ENCODE peak calls at places on chromosomes 16 and 17, in eight cellular contexts. H, I, T, R, M, D, F and Y are unnamed samples.

GRCh38 chr16:30010817-30011504 is at the start of gene DOC2A:
- DNase-seq in H (no peak), T (no peak), M (no peak), R (peak; percentile 64), D (no peak), F (no peak), I (no peak), Y (no peak)

GRCh38 chr17:45672301-45672700 is 111.8 kb upstream of the CRHR1 start:
- DNase-seq in T (no peak), R (no peak), D (no peak), M (no peak), H (no peak), F (no peak), I (no peak), Y (no peak)

GRCh38 chr17:16927641-16928321 is 44.1 kb downstream of the TNFRSF13B start:
- DNase-seq in M (no peak), F (no peak), H (peak; percentile 12), R (peak; percentile 39), D (no peak), I (no peak), T (no peak), Y (peak; percentile 33)

GRCh38 chr17:29855686-29856085 is 74.3 kb downstream of the SSH2 start:
- DNase-seq in H (no peak), D (no peak), I (no peak), F (no peak), R (no peak), T (peak; percentile 50), M (no peak), Y (no peak)

GRCh38 chr17:44361292-44362055 is 2.2 kb downstream of the FAM171A2 start:
- DNase-seq in D (no peak), M (no peak), I (no peak), R (no peak), H (no peak), T (no peak), F (no peak), Y (no peak)

GRCh38 chr17:8673621-8674020 is 43.1 kb upstream of the MYH10 start:
- DNase-seq in T (peak; percentile 86), M (peak; percentile 71), I (no peak), R (no peak), F (no peak), D (no peak), H (peak; percentile 41), Y (no peak)

GRCh38 chr16:635573-636205 is 416 bp downstream of the METTL26 start:
- DNase-seq in F (no peak), T (no peak), D (no peak), M (no peak), I (no peak), H (no peak), R (no peak), Y (no peak)

GRCh38 chr17:77096570-77097214 is 44.1 kb upstream of the SEC14L1 start:
- DNase-seq in T (peak; percentile 78), D (no peak), H (peak; percentile 55), R (no peak), F (no peak), I (peak; percentile 70), M (peak; percentile 49), Y (peak; percentile 40)

GRCh38 chr17:41377546-41377945 is 4.6 kb downstream of the KRT34 start:
- DNase-seq in T (peak; percentile 19), M (no peak), F (no peak), R (no peak), I (no peak), D (no peak), H (no peak), Y (no peak)

GRCh38 chr16:46730801-46731690 is 17.1 kb downstream of the MYLK3 start:
- DNase-seq in D (no peak), H (no peak), I (no peak), T (no peak), M (no peak), F (no peak), R (no peak), Y (no peak)

GRCh38 chr17:77723071-77723908 is 235.2 kb upstream of the TNRC6C start:
- DNase-seq in I (peak; percentile 53), R (no peak), T (no peak), H (no peak), F (no peak), D (no peak), M (no peak), Y (no peak)

GRCh38 chr17:47811709-47812108 is 9.9 kb downstream of the OSBPL7 start:
- DNase-seq in R (no peak), H (no peak), I (no peak), F (no peak), D (no peak), T (no peak), M (no peak), Y (no peak)

GRCh38 chr17:5241861-5242671 is 7.4 kb upstream of the SCIMP start:
- DNase-seq in F (no peak), D (no peak), T (no peak), R (no peak), H (no peak), I (no peak), M (peak; percentile 40), Y (peak; percentile 66)

GRCh38 chr17:56499799-56500388 is 93.6 kb upstream of the NOG start:
- DNase-seq in H (no peak), I (no peak), F (no peak), M (no peak), D (no peak), R (no peak), T (peak; percentile 12), Y (no peak)

GRCh38 chr16:54355251-54355650 is 68.7 kb upstream of the IRX3 start:
- DNase-seq in R (no peak), M (no peak), H (no peak), D (no peak), T (peak; percentile 93), I (no peak), F (no peak), Y (no peak)

GRCh38 chr16:87127766-87128147 is 189.4 kb downstream of the C16orf95 start:
- DNase-seq in F (no peak), T (no peak), H (no peak), M (no peak), I (no peak), D (no peak), R (no peak), Y (no peak)

GRCh38 chr16:16158741-16159374 is 64.4 kb downstream of the ABCC6 start:
- DNase-seq in R (no peak), T (peak; percentile 15), I (no peak), F (no peak), D (no peak), M (no peak), H (no peak), Y (no peak)

GRCh38 chr17:8120520-8121443 is 2.5 kb upstream of the ALOXE3 start:
- DNase-seq in T (no peak), H (no peak), D (no peak), M (no peak), I (no peak), F (peak; percentile 72), R (peak; percentile 84), Y (no peak)

GRCh38 chr16:89122322-89122831 is 28.7 kb downstream of the ACSF3 start:
- DNase-seq in D (peak; percentile 5), R (peak; percentile 45), F (peak; percentile 68), H (no peak), M (peak; percentile 14), T (no peak), I (no peak), Y (peak; percentile 83)

GRCh38 chr17:74389937-74390679 is 22.8 kb downstream of the GPR142 start:
- DNase-seq in H (no peak), I (no peak), T (no peak), R (no peak), D (no peak), M (no peak), F (no peak), Y (no peak)
- H3K4me1 ChIP-seq in H (peaks cover 7% of the 10 kb centered on the region), I (no peaks in the 10 kb centered on the region), T (no peaks in the 10 kb centered on the region), R (no peaks in the 10 kb centered on the region), D (peaks cover 54% of the 10 kb centered on the region), M (no peaks in the 10 kb centered on the region), F (no peaks in the 10 kb centered on the region), Y (no peaks in the 10 kb centered on the region)

GRCh38 chr17:7025240-7025639 is 2.4 kb downstream of the BCL6B start:
- DNase-seq in F (no peak), R (no peak), T (no peak), M (no peak), H (no peak), I (no peak), D (no peak), Y (no peak)
- H3K4me1 ChIP-seq in F (peaks cover 6% of the 10 kb centered on the region), R (peaks cover 10% of the 10 kb centered on the region), T (peaks cover 5% of the 10 kb centered on the region), M (peaks cover 18% of the 10 kb centered on the region), H (peaks cover 21% of the 10 kb centered on the region), I (no peaks in the 10 kb centered on the region), D (peaks cover 9% of the 10 kb centered on the region), Y (peaks cover 41% of the 10 kb centered on the region)

GRCh38 chr17:1942666-1943431 is 82.3 kb downstream of the RTN4RL1 start:
- DNase-seq in D (no peak), H (no peak), I (no peak), M (no peak), T (no peak), R (no peak), F (no peak), Y (no peak)

GRCh38 chr17:1940810-1941185 is 84.3 kb downstream of the RTN4RL1 start:
- DNase-seq in M (no peak), T (no peak), R (no peak), H (no peak), I (no peak), F (no peak), D (no peak), Y (no peak)

GRCh38 chr17:1943432-1943802 is 81.7 kb downstream of the RTN4RL1 start:
- DNase-seq in M (no peak), R (no peak), T (no peak), F (no peak), H (no peak), I (no peak), D (no peak), Y (no peak)

GRCh38 chr17:1941241-1942065 is 83.7 kb downstream of the RTN4RL1 start:
- DNase-seq in R (no peak), I (no peak), H (no peak), D (no peak), F (no peak), T (no peak), M (no peak), Y (no peak)

GRCh38 chr17:1942066-1942365 is 83.1 kb downstream of the RTN4RL1 start:
- DNase-seq in I (no peak), F (no peak), R (no peak), H (no peak), D (no peak), M (no peak), T (no peak), Y (no peak)
- H3K4me1 ChIP-seq in I (no peaks in the 10 kb centered on the region), F (no peaks in the 10 kb centered on the region), R (no peaks in the 10 kb centered on the region), H (no peaks in the 10 kb centered on the region), D (peaks cover 16% of the 10 kb centered on the region), M (no peaks in the 10 kb centered on the region), T (no peaks in the 10 kb centered on the region), Y (no peaks in the 10 kb centered on the region)

GRCh38 chr16:79092846-79093245 is 507.7 kb downstream of the MAF start:
- DNase-seq in I (no peak), R (no peak), D (no peak), H (no peak), M (no peak), F (no peak), T (no peak), Y (no peak)

GRCh38 chr16:79096246-79096645 is 504.3 kb downstream of the MAF start:
- DNase-seq in M (no peak), R (no peak), F (no peak), D (no peak), H (no peak), I (no peak), T (no peak), Y (no peak)

GRCh38 chr16:79090966-79091365 is 509.6 kb downstream of the MAF start:
- DNase-seq in M (no peak), I (no peak), T (no peak), R (no peak), D (no peak), H (no peak), F (no peak), Y (no peak)

GRCh38 chr16:79097090-79097489 is 503.4 kb downstream of the MAF start:
- DNase-seq in M (no peak), H (no peak), D (no peak), T (no peak), F (no peak), R (no peak), I (no peak), Y (no peak)

GRCh38 chr16:79093554-79093967 is 507.0 kb downstream of the MAF start:
- DNase-seq in D (peak; percentile 26), H (peak; percentile 45), R (no peak), M (no peak), I (no peak), T (no peak), F (peak; percentile 56), Y (peak; percentile 2)
- H3K4me1 ChIP-seq in D (no peaks in the 10 kb centered on the region), H (peaks cover 15% of the 10 kb centered on the region), R (no peaks in the 10 kb centered on the region), M (no peaks in the 10 kb centered on the region), I (no peaks in the 10 kb centered on the region), T (no peaks in the 10 kb centered on the region), F (no peaks in the 10 kb centered on the region), Y (peaks cover 54% of the 10 kb centered on the region)